ENCODE peak calls at places on chromosomes 6 and 20, in five cellular contexts. E, O, L, Q and C are unnamed samples.

GRCh38 chr20:44024820-44025580 is 110.3 kb downstream of the TOX2 start:
- DNase-seq in O (no peak), Q (no peak), L (no peak), E (no peak), C (no peak)

GRCh38 chr6:47165918-47166317 is 123.8 kb upstream of the ADGRF1 start:
- DNase-seq in E (no peak), O (no peak), Q (no peak), L (no peak), C (no peak)

GRCh38 chr20:49583669-49584417 is 15.9 kb upstream of the PTGIS start:
- DNase-seq in L (peak), O (no peak), E (peak), Q (no peak), C (no peak)

GRCh38 chr20:25025986-25026605 is 31.8 kb downstream of the ACSS1 start:
- DNase-seq in Q (no peak), L (no peak), E (no peak), O (no peak), C (no peak)

GRCh38 chr6:164741938-164742451 is 567.4 kb downstream of the C6orf118 start:
- DNase-seq in E (no peak), O (no peak), L (no peak), Q (no peak), C (no peak)

GRCh38 chr20:20368414-20369352 is 779 bp downstream of the INSM1 start:
- DNase-seq in E (no peak), Q (peak), O (peak), L (peak), C (peak)

GRCh38 chr6:121647905-121648304 is 212.5 kb downstream of the GJA1 start:
- DNase-seq in Q (no peak), E (no peak), O (no peak), L (peak), C (no peak)

GRCh38 chr6:157585274-157586087 is 204.5 kb downstream of the ZDHHC14 start:
- DNase-seq in Q (no peak), L (no peak), O (no peak), E (no peak), C (no peak)

GRCh38 chr20:46751856-46752255 is 42.4 kb downstream of the SLC2A10 start:
- DNase-seq in L (no peak), Q (no peak), E (peak), O (no peak), C (no peak)

GRCh38 chr6:160379464-160379863 is 31.3 kb downstream of the SLC22A3 start:
- DNase-seq in O (no peak), Q (no peak), E (peak), L (peak), C (no peak)

GRCh38 chr6:101980924-101981323 is 587.4 kb downstream of the GRIK2 start:
- DNase-seq in E (no peak), Q (no peak), O (no peak), L (no peak), C (no peak)

GRCh38 chr20:38043512-38044300 is 10.2 kb downstream of the RPRD1B start:
- DNase-seq in E (peak), L (peak), O (no peak), Q (no peak), C (no peak)

GRCh38 chr20:22728146-22728745 is 143.9 kb upstream of the FOXA2 start:
- DNase-seq in E (peak), Q (no peak), O (no peak), L (peak), C (no peak)

GRCh38 chr6:113120214-113120576 is 737.0 kb upstream of the MARCKS start:
- DNase-seq in Q (no peak), E (peak), O (no peak), L (peak), C (no peak)

GRCh38 chr20:5557123-5557522 is 193.1 kb upstream of the SHLD1 start:
- DNase-seq in Q (peak), O (peak), L (peak), E (peak), C (peak)

GRCh38 chr6:38531134-38531533 is 108.6 kb downstream of the BTBD9 start:
- DNase-seq in O (no peak), Q (no peak), L (no peak), E (no peak), C (no peak)

GRCh38 chr6:7895125-7895423 is 15.5 kb downstream of the TXNDC5 start:
- DNase-seq in E (peak), O (no peak), L (no peak), Q (no peak), C (no peak)

GRCh38 chr6:71367763-71368162 is 79.2 kb downstream of the OGFRL1 start:
- DNase-seq in L (peak), O (no peak), Q (no peak), E (no peak), C (no peak)

GRCh38 chr20:36367907-36368306 is 61.8 kb downstream of the DLGAP4 start:
- DNase-seq in Q (no peak), L (no peak), E (no peak), O (no peak), C (no peak)

GRCh38 chr20:62616728-62617621 is 25.3 kb upstream of the SLCO4A1 start:
- DNase-seq in E (peak), Q (peak), L (peak), O (peak), C (peak)

GRCh38 chr20:61120595-61121515 is 131.2 kb upstream of the CDH4 start:
- DNase-seq in L (peak), O (peak), Q (no peak), E (peak), C (no peak)

GRCh38 chr6:11869656-11870340 is 91.2 kb upstream of the ADTRP start:
- DNase-seq in Q (no peak), L (no peak), O (no peak), E (peak), C (no peak)

GRCh38 chr6:3351105-3351676 is 92.4 kb downstream of the PSMG4 start:
- DNase-seq in O (peak), E (no peak), L (no peak), Q (no peak), C (no peak)

GRCh38 chr6:68229566-68229965 is 405.5 kb upstream of the ADGRB3 start:
- DNase-seq in Q (no peak), O (no peak), L (no peak), E (no peak), C (no peak)

GRCh38 chr6:92577077-92577719 is 842.2 kb downstream of the EPHA7 start:
- DNase-seq in L (no peak), O (peak), E (no peak), Q (no peak), C (no peak)

GRCh38 chr6:142152731-142153130 is 5.7 kb downstream of the VTA1 start:
- DNase-seq in O (no peak), Q (no peak), L (no peak), E (peak), C (no peak)

GRCh38 chr6:106005013-106005412 is 81.1 kb upstream of the PRDM1 start:
- DNase-seq in E (no peak), O (no peak), Q (no peak), L (no peak), C (no peak)

GRCh38 chr6:154786144-154786868 is 53.1 kb downstream of the SCAF8 start:
- DNase-seq in E (peak), L (no peak), Q (no peak), O (no peak), C (no peak)

GRCh38 chr20:46358336-46359058 is 47.9 kb downstream of the ELMO2 start:
- DNase-seq in L (no peak), E (no peak), O (no peak), Q (peak), C (no peak)

GRCh38 chr6:28349344-28349891 is 329 bp upstream of the ZKSCAN3 start:
- DNase-seq in E (no peak), O (no peak), L (no peak), Q (no peak), C (no peak)

GRCh38 chr20:58942549-58942948 is 38.5 kb upstream of the NELFCD start:
- DNase-seq in L (no peak), O (no peak), Q (no peak), E (peak), C (no peak)

GRCh38 chr6:38427492-38428210 is 212.1 kb downstream of the BTBD9 start:
- DNase-seq in Q (peak), L (no peak), E (no peak), O (no peak), C (peak)

GRCh38 chr6:164990901-164991300 is 318.5 kb downstream of the C6orf118 start:
- DNase-seq in E (no peak), O (no peak), Q (no peak), L (no peak), C (no peak)

GRCh38 chr20:38985603-38986170 is 23.5 kb downstream of the DHX35 start:
- DNase-seq in O (no peak), L (peak), E (peak), Q (peak), C (no peak)

GRCh38 chr6:56902551-56903464 is 52.1 kb upstream of the BEND6 start:
- DNase-seq in E (peak), O (peak), Q (peak), L (peak), C (peak)

GRCh38 chr6:14476793-14477531 is 359.4 kb downstream of the CD83 start:
- DNase-seq in L (no peak), Q (no peak), O (no peak), E (no peak), C (no peak)

DNA sequence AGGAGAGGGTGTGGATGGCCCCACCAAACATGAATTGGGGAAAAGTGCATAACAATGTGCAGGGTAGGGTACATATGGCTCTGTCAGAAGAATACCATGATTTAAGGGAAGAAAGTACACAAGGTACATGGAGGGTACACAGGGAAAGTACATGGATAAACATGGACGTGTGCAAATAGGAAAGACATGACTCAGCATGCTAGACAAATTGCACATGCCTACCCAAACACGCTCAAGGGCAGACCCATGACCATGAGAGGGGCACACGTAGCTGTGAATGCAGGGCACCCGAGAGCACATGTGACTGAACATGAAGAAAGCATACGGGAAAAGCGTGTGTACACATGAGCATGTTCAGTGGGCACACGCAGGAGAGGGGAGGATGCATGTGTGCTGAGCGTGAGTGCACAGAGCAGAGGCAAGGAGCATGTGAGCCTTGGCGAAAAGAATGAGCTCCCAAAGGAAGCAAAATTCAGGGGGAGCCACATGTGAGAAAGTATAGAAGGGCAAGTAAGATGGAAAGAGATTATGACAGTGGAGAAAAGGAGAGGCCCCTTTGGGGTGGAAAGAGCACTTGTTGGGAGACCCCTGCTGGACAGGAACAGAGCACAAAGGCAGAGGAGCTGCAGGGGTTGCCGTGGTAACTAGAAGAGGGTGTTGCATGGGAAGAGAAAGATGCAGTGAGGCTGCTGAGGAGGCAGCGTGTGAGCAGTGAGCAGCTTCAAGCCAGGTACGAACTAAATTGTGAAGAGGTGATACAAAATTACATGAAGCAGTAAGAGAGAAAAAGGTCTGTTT is 17.8 kb downstream of the OR2H2 start:
- DNase-seq in E (peak), L (no peak), Q (no peak), O (peak), C (no peak)
- TF ChIP-seq CTCF in E (peak), L (peak), Q (peak), O (peak), C (peak)

DNA sequence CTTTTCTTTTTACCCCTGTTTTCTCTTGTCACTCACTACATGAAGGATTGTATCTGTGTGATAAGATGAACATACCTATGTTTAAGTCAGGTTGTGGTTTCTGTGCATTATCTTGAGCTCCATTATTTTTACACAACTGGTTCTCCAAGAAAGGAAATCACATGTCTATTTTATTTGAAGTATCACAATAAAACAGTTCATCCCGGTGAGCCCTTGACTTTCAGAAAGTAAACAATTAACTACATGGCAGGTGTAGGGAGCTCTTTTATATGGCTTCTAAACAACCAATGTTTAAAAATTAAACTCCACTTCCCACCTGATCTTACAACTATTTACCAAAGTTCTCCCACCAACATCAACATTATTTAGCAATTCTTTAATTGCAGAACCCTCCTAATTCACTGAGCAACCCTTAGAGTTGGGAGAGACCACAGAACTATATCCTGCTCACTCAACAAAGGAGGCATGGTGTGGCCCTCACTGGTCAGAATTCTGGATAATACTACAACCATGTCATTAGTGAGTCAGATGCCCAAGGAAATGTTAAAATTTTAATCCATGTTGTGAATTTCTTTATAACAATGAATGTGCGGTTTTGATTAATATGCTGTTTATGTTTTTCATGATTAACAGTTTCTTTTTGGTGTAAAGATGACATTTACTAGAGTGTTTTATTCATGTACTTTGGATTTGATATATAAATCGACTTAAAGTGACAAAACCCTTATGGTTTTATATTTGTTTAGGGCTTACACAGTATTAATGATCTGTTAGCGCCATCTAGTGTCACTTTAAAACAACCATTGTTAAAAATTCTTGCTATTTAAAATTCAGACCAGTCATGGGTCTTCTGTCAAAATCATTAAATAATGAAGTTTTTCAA is 50.0 kb upstream of the SCGN start:
- DNase-seq in O (peak), Q (peak), E (peak), L (peak), C (peak)
- TF ChIP-seq CTCF in O (peak), Q (peak), E (peak), L (peak), C (no peak)

DNA sequence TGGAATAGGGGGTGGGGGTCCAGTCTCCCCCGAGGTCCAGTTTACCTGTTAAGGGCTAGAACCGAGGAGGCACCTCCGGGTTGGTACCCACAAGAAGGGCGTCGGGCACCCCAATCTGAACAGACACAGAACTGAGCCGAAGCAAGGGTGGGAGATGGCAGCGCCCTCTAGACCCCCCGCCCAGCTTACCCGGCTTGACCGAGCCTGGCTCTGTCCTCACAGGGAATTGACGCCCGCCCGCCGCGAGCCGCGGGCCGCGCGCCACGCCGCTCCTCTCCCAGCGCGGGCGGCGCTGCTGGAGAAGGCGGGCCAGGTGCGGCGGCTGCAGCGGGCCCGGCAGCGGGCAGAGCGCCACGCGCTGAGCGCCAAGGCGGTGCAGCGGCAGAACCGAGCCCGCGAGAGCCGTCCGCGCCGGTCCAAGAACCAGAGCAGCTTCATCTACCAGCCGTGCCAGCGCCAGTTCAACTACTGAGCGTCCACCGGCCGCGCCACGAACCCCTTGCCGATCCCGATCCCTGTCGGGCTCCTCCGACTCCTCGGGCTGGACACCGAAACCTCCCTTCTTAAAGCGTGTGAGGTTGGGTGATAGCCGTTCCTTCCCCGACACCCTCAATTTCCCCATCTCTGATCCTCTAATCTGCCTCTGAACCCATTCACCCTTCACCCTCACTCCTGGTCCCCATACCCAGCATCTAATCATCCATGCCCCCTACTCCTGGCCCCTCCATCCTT is 5.9 kb downstream of the TP53INP2 start:
- DNase-seq in E (peak), L (no peak), Q (peak), O (peak), C (peak)
- TF ChIP-seq CTCF in E (peak), L (no peak), Q (peak), O (peak), C (peak)

GRCh38 chr20:17910828-17911294 is 57.7 kb downstream of the SNX5 start:
- DNase-seq in Q (no peak), O (no peak), L (no peak), E (peak), C (no peak)
- TF ChIP-seq CTCF in Q (no peak), O (no peak), L (no peak), E (no peak), C (no peak)

GRCh38 chr20:32858873-32859372 is at the start of gene EFCAB8:
- DNase-seq in E (no peak), O (peak), L (no peak), Q (no peak), C (no peak)
- TF ChIP-seq CTCF in E (no peak), O (peak), L (no peak), Q (no peak), C (no peak)

GRCh38 chr20:34302312-34302722 is 838 bp downstream of the AHCY start:
- DNase-seq in E (peak), L (peak), O (peak), Q (no peak), C (no peak)
- TF ChIP-seq CTCF in E (no peak), L (no peak), O (peak), Q (no peak), C (no peak)

GRCh38 chr20:2086177-2086979 is 15.2 kb upstream of the STK35 start:
- DNase-seq in E (no peak), Q (no peak), O (no peak), L (no peak), C (no peak)
- TF ChIP-seq CTCF in E (peak), Q (no peak), O (peak), L (no peak), C (no peak)